ENCODE peak calls at places on chromosomes 2 and 18, in six cellular contexts. N is hepatocyte, Z is MM.1S, S is GM23248, C is PC-3, V is OCI-LY7. M is an unnamed sample. For H3K9me3, the result is how much of the 10 kb centered on the place peaks cover.

GRCh38 chr18:61587865-61588264 is 254.6 kb downstream of the CDH20 start:
- DNase-seq in S (peak), C (no peak), N (peak), V (no peak), Z (no peak), M (no peak)

GRCh38 chr2:30398488-30398887 is 48.6 kb upstream of the LCLAT1 start:
- DNase-seq in S (peak), V (no peak), C (no peak), Z (no peak), N (no peak), M (no peak)

GRCh38 chr2:28247326-28247725 is 145.3 kb upstream of the FOSL2 start:
- DNase-seq in Z (no peak), V (no peak), C (no peak), N (no peak), S (no peak), M (no peak)

GRCh38 chr2:47007221-47007825 is 91.7 kb upstream of the MCFD2 start:
- DNase-seq in N (no peak), Z (no peak), S (no peak), C (no peak), V (no peak), M (no peak)

GRCh38 chr2:22253171-22253570 is 1129.4 kb downstream of the TDRD15 start:
- DNase-seq in N (no peak), C (no peak), V (no peak), S (no peak), Z (no peak), M (peak)

GRCh38 chr2:64325477-64325851 is 128.5 kb upstream of the LGALSL start:
- DNase-seq in V (no peak), S (peak), N (no peak), Z (no peak), C (no peak), M (no peak)

GRCh38 chr2:18435425-18436037 is 124.9 kb downstream of the RDH14 start:
- DNase-seq in V (peak), C (peak), N (peak), Z (peak), S (peak), M (peak)

GRCh38 chr2:5365871-5366461 is 326.2 kb upstream of the SOX11 start:
- DNase-seq in Z (peak), N (peak), C (peak), V (peak), S (peak), M (peak)

GRCh38 chr2:11079131-11079824 is 76.0 kb upstream of the SLC66A3 start:
- DNase-seq in V (no peak), C (peak), N (no peak), Z (no peak), S (no peak), M (no peak)

GRCh38 chr2:196249171-196249570 is 77.8 kb upstream of the STK17B start:
- DNase-seq in S (peak), C (no peak), N (no peak), Z (no peak), V (no peak), M (no peak)

GRCh38 chr2:83196225-83196624 is 1262.9 kb downstream of the SUCLG1 start:
- DNase-seq in Z (peak), N (peak), V (peak), C (peak), S (peak), M (peak)

GRCh38 chr18:8797206-8797605 is 91.8 kb downstream of the MTCL1 start:
- DNase-seq in C (peak), S (peak), N (no peak), Z (no peak), V (no peak), M (no peak)
- H2AFZ ChIP-seq in C (peak), S (no peak), N (no peak), Z (no peak), V (no peak), M (no peak)

GRCh38 chr2:139454251-139454650 is 674.1 kb upstream of the NXPH2 start:
- DNase-seq in S (no peak), Z (no peak), V (no peak), C (no peak), N (no peak), M (no peak)
- H3K9me3 ChIP-seq in S (under half), Z (under half), V (under half), C (under half), N (under half), M (under half)

GRCh38 chr2:48249631-48250473 is 280.1 kb upstream of the STON1 start:
- DNase-seq in S (peak), N (peak), C (no peak), Z (no peak), V (no peak), M (no peak)
- TF ChIP-seq EZH2phosphoT487 in S (no peak), N (no peak), C (no peak), Z (no peak), V (no peak), M (no peak)

GRCh38 chr18:50170004-50170403 is 24.9 kb downstream of the MYO5B start:
- DNase-seq in C (no peak), S (no peak), V (no peak), N (no peak), Z (no peak), M (peak)

GRCh38 chr18:50177294-50177992 is 17.5 kb downstream of the MYO5B start:
- DNase-seq in C (no peak), N (no peak), Z (no peak), S (no peak), V (no peak), M (no peak)

GRCh38 chr18:50169149-50169548 is 25.8 kb downstream of the MYO5B start:
- DNase-seq in S (no peak), V (no peak), Z (no peak), N (no peak), C (no peak), M (no peak)

DNA sequence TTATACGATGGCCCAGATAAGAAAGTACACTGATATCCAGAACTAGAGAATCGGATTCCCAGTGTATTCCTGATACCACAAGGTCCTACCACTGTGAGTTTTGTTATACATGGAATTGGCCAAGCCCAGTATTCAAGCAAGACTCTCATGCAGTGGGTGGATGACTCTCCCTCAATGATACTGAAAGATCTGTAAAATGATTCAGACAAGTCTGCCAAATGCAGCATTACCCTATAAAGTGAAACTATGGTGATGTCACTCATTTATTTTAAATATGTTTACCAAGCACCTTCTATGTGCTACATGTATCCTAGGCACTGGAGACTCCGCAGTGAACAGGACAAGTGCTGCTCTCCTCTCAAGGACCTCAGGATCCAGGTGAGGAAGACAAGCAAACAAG is 22.6 kb downstream of the MYO5B start:
- DNase-seq in Z (no peak), C (no peak), V (no peak), S (no peak), N (no peak), M (no peak)
- H2AFZ ChIP-seq in Z (no peak), C (no peak), V (no peak), S (no peak), N (no peak), M (no peak)

GRCh38 chr2:6909431-6910385 is 7.5 kb upstream of the RNF144A start:
- DNase-seq in N (no peak), V (peak), Z (peak), C (no peak), S (no peak), M (no peak)
- H3K9me3 ChIP-seq in N (under half), V (under half), Z (under half), C (under half), S (under half), M (under half)

DNA sequence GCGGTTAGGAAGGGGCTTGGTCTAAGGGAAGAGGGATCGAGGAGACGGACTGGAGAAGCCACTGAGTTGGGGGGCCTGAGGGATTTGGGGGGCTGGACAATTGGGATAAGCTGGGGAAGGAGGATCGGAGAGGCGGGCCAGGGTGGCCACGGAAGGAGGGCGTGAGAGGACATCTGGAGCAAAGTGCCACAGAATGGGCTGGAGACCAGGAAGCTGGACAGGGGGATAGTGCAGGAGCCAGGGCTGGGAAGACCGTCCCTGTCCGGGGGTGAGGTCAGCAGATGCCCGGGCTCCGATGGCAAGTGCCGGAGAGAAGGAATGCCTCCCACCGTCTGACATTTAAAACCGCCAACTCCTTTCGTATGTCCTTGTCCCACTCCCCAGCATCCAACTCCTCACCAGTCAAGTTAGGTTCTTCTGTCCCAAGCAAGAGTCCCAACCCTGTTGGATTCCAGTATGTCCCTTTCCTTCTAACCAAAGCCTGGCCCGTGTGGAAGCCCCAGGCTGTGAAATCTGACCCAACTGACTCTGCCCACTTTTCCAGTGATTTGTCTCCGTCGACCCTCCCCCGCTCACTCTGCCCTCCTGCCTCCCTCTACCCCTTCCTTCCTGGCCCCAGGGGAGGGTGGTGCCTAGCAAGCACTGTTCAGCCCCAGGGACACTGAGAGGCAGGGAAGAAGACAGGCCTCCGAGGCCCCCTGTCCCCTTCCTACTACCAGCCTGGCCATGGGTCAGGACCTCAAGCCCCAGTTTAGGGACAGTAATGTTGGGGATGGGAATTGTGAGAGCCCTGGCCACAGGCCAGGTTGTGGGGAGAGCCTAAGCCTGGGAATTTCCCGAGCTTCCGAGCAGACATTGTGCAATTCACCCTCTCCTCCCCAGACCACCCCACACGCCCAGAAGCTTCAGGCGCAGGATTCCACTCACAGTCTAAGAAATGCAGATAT is 31.5 kb upstream of the TMBIM1 start:
- DNase-seq in Z (no peak), C (peak), N (peak), V (no peak), S (peak), M (peak)
- TF ChIP-seq EZH2phosphoT487 in Z (no peak), C (no peak), N (no peak), V (no peak), S (no peak), M (no peak)

M was measured in neural progenitor cell.